ENCODE peak calls at places on chromosomes 1 and 21, in four cellular contexts. J is uterus, K is ovary, N is H1. T is an unnamed sample.

GRCh38 chr1:24984800-24985552 is 54.9 kb upstream of the RUNX3 start:
- DNase-seq in N (no peak), K (no peak), J (no peak), T (no peak)

GRCh38 chr1:96992871-96993270 is 271.3 kb downstream of the PTBP2 start:
- DNase-seq in N (no peak), K (no peak), J (no peak), T (no peak)

GRCh38 chr1:241637604-241638003 is 2.6 kb downstream of the CHML start:
- DNase-seq in K (no peak), N (no peak), J (no peak), T (no peak)

GRCh38 chr1:173248247-173248940 is 41.3 kb upstream of the TNFSF4 start:
- DNase-seq in K (no peak), J (no peak), N (no peak), T (no peak)

GRCh38 chr1:198272492-198272891 is 115.7 kb downstream of the NEK7 start:
- DNase-seq in K (no peak), J (no peak), N (no peak), T (no peak)

GRCh38 chr1:85692730-85693314 is 15.4 kb downstream of the ZNHIT6 start:
- DNase-seq in N (no peak), J (no peak), K (no peak), T (no peak)

GRCh38 chr1:181161170-181161870 is 72.8 kb downstream of the IER5 start:
- DNase-seq in K (no peak), N (no peak), J (no peak), T (no peak)

GRCh38 chr1:73331726-73332125 is 866.2 kb downstream of the LRRIQ3 start:
- DNase-seq in J (no peak), N (no peak), K (no peak), T (no peak)

GRCh38 chr1:24959623-24959975 is 29.5 kb upstream of the RUNX3 start:
- DNase-seq in J (no peak), K (no peak), N (no peak), T (no peak)

GRCh38 chr1:117590273-117590925 is 15.4 kb upstream of the TENT5C start:
- DNase-seq in J (no peak), K (no peak), N (no peak), T (no peak)

GRCh38 chr1:101902199-101902598 is 94.5 kb downstream of the OLFM3 start:
- DNase-seq in K (no peak), N (no peak), J (no peak), T (no peak)

GRCh38 chr1:88609051-88609450 is 75.0 kb upstream of the PKN2 start:
- DNase-seq in N (no peak), K (no peak), J (no peak), T (no peak)

GRCh38 chr1:217027403-217028080 is 304.3 kb upstream of the ESRRG start:
- DNase-seq in K (no peak), N (no peak), J (no peak), T (no peak)

GRCh38 chr1:181010789-181011188 is 11.9 kb downstream of the STX6 start:
- DNase-seq in K (no peak), N (no peak), J (no peak), T (no peak)

GRCh38 chr1:6858586-6858985 is 73.3 kb downstream of the CAMTA1 start:
- DNase-seq in N (no peak), J (no peak), K (no peak), T (no peak)

GRCh38 chr1:205124726-205125125 is 2.9 kb upstream of the RBBP5 start:
- DNase-seq in K (no peak), N (no peak), J (no peak), T (no peak)

GRCh38 chr1:158374864-158375263 is 21.2 kb downstream of the CD1E start:
- DNase-seq in N (no peak), J (no peak), K (no peak), T (no peak)

GRCh38 chr1:26409191-26409751 is 1.3 kb upstream of the LIN28A start:
- DNase-seq in K (no peak), J (no peak), N (peak; percentile 81), T (no peak)

GRCh38 chr1:29673669-29674624 is 437.6 kb downstream of the PTPRU start:
- DNase-seq in N (no peak), J (no peak), K (no peak), T (no peak)

GRCh38 chr21:16376673-16377072 is 646.9 kb downstream of the USP25 start:
- DNase-seq in K (no peak), N (no peak), J (no peak), T (no peak)

GRCh38 chr1:175015243-175015642 is 8.0 kb downstream of the MRPS14 start:
- DNase-seq in K (no peak), N (no peak), J (no peak), T (no peak)

GRCh38 chr1:25774921-25775774 is 24.8 kb upstream of the SELENON start:
- DNase-seq in N (no peak), K (no peak), J (no peak), T (peak; percentile 32)

GRCh38 chr1:66929289-66929688 is 4.5 kb downstream of the MIER1 start:
- DNase-seq in N (no peak), J (no peak), K (no peak), T (no peak)

GRCh38 chr1:31957701-31958674 is 19.8 kb upstream of the PTP4A2 start:
- DNase-seq in J (no peak), N (no peak), K (no peak), T (no peak)

GRCh38 chr1:147579532-147580199 is 38.4 kb downstream of the BCL9 start:
- DNase-seq in K (no peak), N (no peak), J (no peak), T (peak; percentile 35)

GRCh38 chr1:222523852-222524251 is 24.1 kb downstream of the HHIPL2 start:
- DNase-seq in J (no peak), N (no peak), K (no peak), T (no peak)

GRCh38 chr1:151680812-151681211 is 35.8 kb downstream of the CELF3 start:
- DNase-seq in K (no peak), N (no peak), J (no peak), T (no peak)

GRCh38 chr1:183635112-183635605 is 424 bp downstream of the ARPC5 start:
- DNase-seq in N (peak; percentile 64), K (peak; percentile 70), J (no peak), T (peak; percentile 51)

GRCh38 chr1:93908394-93909145 is 660 bp downstream of the GCLM start:
- DNase-seq in J (peak; percentile 25), K (peak; percentile 55), N (peak; percentile 68), T (peak; percentile 71)

GRCh38 chr1:93907718-93908117 is 1.5 kb downstream of the GCLM start:
- DNase-seq in K (no peak), N (no peak), J (no peak), T (no peak)

GRCh38 chr1:93910305-93910704 is 1.1 kb upstream of the GCLM start:
- DNase-seq in J (no peak), N (no peak), K (no peak), T (no peak)

GRCh38 chr1:93906480-93906879 is 2.8 kb downstream of the GCLM start:
- DNase-seq in N (no peak), J (no peak), K (no peak), T (no peak)

GRCh38 chr1:93909146-93910050 is at the start of gene GCLM:
- DNase-seq in J (peak; percentile 90), N (peak; percentile 96), K (peak; percentile 93), T (peak; percentile 95)
- TF ChIP-seq POLR2A in J (peak; percentile 54), N (no peak), K (peak; percentile 61), T (peak; percentile 55)

GRCh38 chr1:3651939-3652537 is at the start of gene TP73:
- DNase-seq in J (no peak), N (peak; percentile 73), K (peak; percentile 63), T (no peak)

GRCh38 chr1:3653286-3653618 is 936 bp downstream of the TP73 start:
- DNase-seq in N (no peak), J (no peak), K (no peak), T (no peak)

GRCh38 chr1:3651011-3651938 is 1.0 kb upstream of the TP73 start:
- DNase-seq in N (peak; percentile 82), K (peak; percentile 41), J (no peak), T (no peak)

GRCh38 chr1:3654549-3655281 is 2.4 kb downstream of the TP73 start:
- DNase-seq in K (no peak), J (no peak), N (no peak), T (no peak)

DNA sequence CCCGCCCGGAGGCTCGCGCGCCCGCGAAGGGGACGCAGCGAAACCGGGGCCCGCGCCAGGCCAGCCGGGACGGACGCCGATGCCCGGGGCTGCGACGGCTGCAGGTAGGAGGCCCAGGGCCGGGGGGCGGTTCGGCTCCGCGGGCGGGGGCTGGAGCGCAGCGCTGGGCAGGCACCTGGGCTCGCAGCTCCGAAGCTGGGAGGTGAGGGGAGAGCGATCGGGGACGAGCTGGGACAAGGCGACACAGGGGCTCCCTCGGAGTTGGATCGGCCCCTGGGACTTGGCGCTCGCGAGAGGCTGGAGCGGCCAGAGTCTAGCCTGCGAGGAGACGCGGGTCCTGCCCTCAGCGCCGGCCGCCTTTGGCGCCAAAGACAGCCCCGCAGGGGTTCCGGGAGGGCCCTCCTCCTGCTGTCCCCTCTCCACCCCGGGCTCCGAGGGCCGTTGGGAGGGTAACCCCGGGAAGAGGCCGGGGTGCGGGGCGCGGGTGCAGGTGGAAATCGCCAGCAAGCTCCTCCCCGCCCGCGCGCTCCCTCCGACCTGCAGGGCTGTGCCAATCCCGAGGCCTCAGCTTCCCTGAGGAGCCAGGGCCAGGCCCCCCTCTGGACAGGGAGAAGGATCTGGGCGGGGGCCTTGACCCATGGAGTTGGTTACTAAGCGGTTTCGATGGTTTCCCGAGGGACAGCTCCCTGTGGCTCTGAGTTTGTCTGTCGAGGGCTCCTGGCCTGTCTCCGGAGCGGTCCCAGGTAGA is 396 bp downstream of the TP73 start:
- DNase-seq in N (peak; percentile 75), J (no peak), K (no peak), T (no peak)
- TF ChIP-seq POLR2A in N (no peak), J (no peak), K (no peak), T (no peak)

GRCh38 chr1:1776672-1777393 is 1.4 kb downstream of the NADK start:
- DNase-seq in N (no peak), K (no peak), J (no peak), T (no peak)
- TF ChIP-seq POLR2A in N (no peak), K (no peak), J (no peak), T (no peak)

DNA sequence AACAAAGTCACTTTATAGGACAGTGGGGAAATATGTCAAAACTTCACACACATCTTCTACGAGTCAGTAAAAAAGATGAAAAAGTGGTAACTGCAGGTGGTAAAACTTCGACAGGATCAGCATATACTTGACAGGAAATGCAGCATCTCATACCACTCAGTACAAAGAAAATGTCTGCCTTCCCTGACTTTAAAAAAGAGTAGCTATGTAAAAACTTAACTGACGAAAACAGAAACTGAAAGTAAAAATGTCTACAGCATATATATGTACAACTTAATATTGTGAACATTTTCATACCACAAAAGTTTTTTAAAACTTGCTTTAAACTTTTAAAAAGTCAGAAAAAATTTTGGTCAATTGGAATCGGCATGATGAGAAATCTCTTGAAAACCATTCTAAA is 857 bp downstream of the PSMA5 start:
- DNase-seq in J (no peak), N (no peak), K (no peak), T (no peak)
- TF ChIP-seq POLR2A in J (no peak), N (no peak), K (no peak), T (no peak)

GRCh38 chr1:226061793-226062557 is 541 bp upstream of the H3-3A start:
- DNase-seq in K (peak; percentile 87), J (peak; percentile 78), N (peak; percentile 84), T (peak; percentile 85)
- TF ChIP-seq POLR2A in K (no peak), J (peak; percentile 80), N (peak; percentile 72), T (peak; percentile 87)